ENCODE peak calls at places on chromosome 4, in four cellular contexts. Q is left ventricle myocardium inferior, C is heart right ventricle, S is PC-3. Z is an unnamed sample.
A peak's percentile ranks its signal among the peaks of the same experiment; 100 is the strongest.

GRCh38 chr4:38935391-38936073 is 67.9 kb downstream of the FAM114A1 start:
- DNase-seq in Q (no peak), C (no peak), S (no peak), Z (no peak)

GRCh38 chr4:115126487-115126886 is 13.1 kb upstream of the NDST4 start:
- DNase-seq in Q (no peak), C (no peak), S (no peak), Z (no peak)

GRCh38 chr4:80685219-80685618 is 345.3 kb upstream of the BMP3 start:
- DNase-seq in Q (no peak), C (no peak), S (no peak), Z (no peak)

GRCh38 chr4:47525154-47525819 is 40.2 kb downstream of the ATP10D start:
- DNase-seq in Q (no peak), C (no peak), S (peak; percentile 71), Z (no peak)

GRCh38 chr4:8737075-8737474 is 134.6 kb downstream of the HMX1 start:
- DNase-seq in Q (no peak), C (no peak), S (no peak), Z (no peak)

GRCh38 chr4:5051692-5052423 is 578 bp downstream of the STK32B start:
- DNase-seq in Q (no peak), C (peak; percentile 19), S (no peak), Z (no peak)

GRCh38 chr4:24470681-24471622 is 113.4 kb downstream of the DHX15 start:
- DNase-seq in Q (peak; percentile 52), C (peak; percentile 30), S (peak; percentile 7), Z (peak; percentile 67)

GRCh38 chr4:77636902-77637301 is 31.3 kb downstream of the CXCL13 start:
- DNase-seq in Q (no peak), C (no peak), S (peak; percentile 95), Z (no peak)

GRCh38 chr4:168585168-168586091 is 88.6 kb downstream of the PALLD start:
- DNase-seq in Q (peak; percentile 78), C (peak; percentile 70), S (peak; percentile 82), Z (peak; percentile 80)

GRCh38 chr4:70722199-70722791 is 531 bp downstream of the RUFY3 start:
- DNase-seq in Q (no peak), C (no peak), S (no peak), Z (peak; percentile 24)

GRCh38 chr4:88897180-88897579 is 159.8 kb downstream of the FAM13A start:
- DNase-seq in Q (no peak), C (no peak), S (peak; percentile 4), Z (no peak)

GRCh38 chr4:13492752-13493151 is 8.6 kb upstream of the RAB28 start:
- DNase-seq in Q (no peak), C (no peak), S (no peak), Z (no peak)

GRCh38 chr4:81743731-81744465 is 272.2 kb upstream of the RASGEF1B start:
- DNase-seq in Q (no peak), C (no peak), S (no peak), Z (no peak)

GRCh38 chr4:22597471-22597870 is 81.6 kb upstream of the ADGRA3 start:
- DNase-seq in Q (no peak), C (no peak), S (no peak), Z (no peak)

GRCh38 chr4:36111180-36111579 is 133.1 kb downstream of the ARAP2 start:
- DNase-seq in Q (no peak), C (no peak), S (no peak), Z (no peak)

GRCh38 chr4:75745192-75745591 is 20.8 kb downstream of the USO1 start:
- DNase-seq in Q (no peak), C (no peak), S (no peak), Z (no peak)

GRCh38 chr4:55553442-55553841 is 6.7 kb upstream of the CLOCK start:
- DNase-seq in Q (no peak), C (no peak), S (no peak), Z (no peak)

GRCh38 chr4:151331276-151332042 is 6.1 kb upstream of the SH3D19 start:
- DNase-seq in Q (no peak), C (no peak), S (peak; percentile 84), Z (no peak)

GRCh38 chr4:78308517-78308916 is 243.1 kb upstream of the ANXA3 start:
- DNase-seq in Q (no peak), C (no peak), S (no peak), Z (no peak)

GRCh38 chr4:149791836-149792235 is 23.8 kb downstream of the IQCM start:
- DNase-seq in Q (no peak), C (no peak), S (no peak), Z (no peak)

GRCh38 chr4:24770111-24770584 is 25.2 kb upstream of the SOD3 start:
- DNase-seq in Q (no peak), C (no peak), S (peak; percentile 76), Z (no peak)

GRCh38 chr4:120922390-120923200 is at the start of gene PRDM5:
- DNase-seq in Q (peak; percentile 62), C (peak; percentile 72), S (peak; percentile 21), Z (peak; percentile 75)

GRCh38 chr4:163448541-163449203 is 24.9 kb downstream of the TKTL2 start:
- DNase-seq in Q (no peak), C (no peak), S (peak; percentile 84), Z (no peak)

GRCh38 chr4:59380841-59381366 is 1819.2 kb upstream of the ADGRL3 start:
- DNase-seq in Q (no peak), C (no peak), S (peak; percentile 67), Z (no peak)

GRCh38 chr4:147689062-147689461 is 5.1 kb upstream of the PRMT9 start:
- DNase-seq in Q (no peak), C (no peak), S (no peak), Z (no peak)

GRCh38 chr4:16669036-16669435 is 229.4 kb downstream of the LDB2 start:
- DNase-seq in Q (no peak), C (no peak), S (no peak), Z (no peak)

GRCh38 chr4:108199881-108200280 is 31.1 kb upstream of the LEF1 start:
- DNase-seq in Q (no peak), C (no peak), S (no peak), Z (no peak)

GRCh38 chr4:144578681-144579080 is 67.3 kb upstream of the HHIP start:
- DNase-seq in Q (no peak), C (no peak), S (peak; percentile 22), Z (no peak)

GRCh38 chr4:86035688-86036087 is 324.2 kb downstream of the MAPK10 start:
- DNase-seq in Q (no peak), C (no peak), S (peak; percentile 72), Z (no peak)

GRCh38 chr4:86033171-86033570 is 326.7 kb downstream of the MAPK10 start:
- DNase-seq in Q (peak; percentile 36), C (peak; percentile 25), S (peak; percentile 64), Z (peak; percentile 43)

GRCh38 chr4:86032476-86033022 is 327.3 kb downstream of the MAPK10 start:
- DNase-seq in Q (no peak), C (no peak), S (peak; percentile 69), Z (peak; percentile 41)

GRCh38 chr4:86034616-86035015 is 325.2 kb downstream of the MAPK10 start:
- DNase-seq in Q (no peak), C (no peak), S (no peak), Z (no peak)

GRCh38 chr4:86031927-86032326 is 327.9 kb downstream of the MAPK10 start:
- DNase-seq in Q (no peak), C (no peak), S (no peak), Z (no peak)
- H3K4me1 ChIP-seq in Q (peaks cover 28% of the 10 kb centered on the region), C (peaks cover 21% of the 10 kb centered on the region), S (peaks cover 39% of the 10 kb centered on the region), Z (peaks cover 11% of the 10 kb centered on the region)

DNA sequence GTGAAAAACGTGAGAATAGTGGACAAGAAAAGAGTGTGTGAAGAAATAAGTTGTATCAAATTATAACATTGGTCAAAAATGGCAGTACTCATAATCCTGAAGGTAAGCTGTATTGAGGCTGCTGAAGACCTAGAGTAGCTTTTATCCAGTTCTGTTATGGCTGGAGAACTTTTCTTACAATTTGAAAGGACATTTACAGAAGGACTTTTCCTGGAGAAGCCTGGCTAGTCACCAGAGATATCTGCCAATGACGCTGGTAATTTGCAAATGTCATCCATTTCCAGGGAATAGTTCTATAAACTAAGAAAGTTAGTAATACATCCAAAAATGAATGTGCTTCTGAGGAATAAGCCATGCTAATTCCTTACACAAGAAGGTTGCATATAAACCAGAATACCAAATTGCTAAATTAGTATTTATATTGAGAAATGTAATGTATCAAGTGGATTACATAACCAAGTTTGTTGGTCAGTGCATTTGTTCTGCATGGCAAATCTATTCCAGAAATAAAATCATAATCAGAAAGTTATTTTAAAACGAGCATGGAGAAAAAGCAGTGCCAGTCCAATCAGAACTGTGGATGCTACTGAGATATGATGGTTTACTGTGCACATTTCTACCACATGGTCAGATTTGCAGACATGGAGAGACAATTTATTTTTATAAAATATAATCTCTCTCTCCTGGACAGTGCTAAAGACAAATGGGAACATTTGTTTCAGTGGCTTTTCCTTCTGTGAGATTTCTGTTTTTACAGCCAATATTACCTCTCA is 743.7 kb upstream of the HS3ST1 start:
- DNase-seq in Q (no peak), C (no peak), S (no peak), Z (no peak)
- H3K9me3 ChIP-seq in Q (no peaks in the 10 kb centered on the region), C (no peaks in the 10 kb centered on the region), S (no peaks in the 10 kb centered on the region), Z (no peaks in the 10 kb centered on the region)

DNA sequence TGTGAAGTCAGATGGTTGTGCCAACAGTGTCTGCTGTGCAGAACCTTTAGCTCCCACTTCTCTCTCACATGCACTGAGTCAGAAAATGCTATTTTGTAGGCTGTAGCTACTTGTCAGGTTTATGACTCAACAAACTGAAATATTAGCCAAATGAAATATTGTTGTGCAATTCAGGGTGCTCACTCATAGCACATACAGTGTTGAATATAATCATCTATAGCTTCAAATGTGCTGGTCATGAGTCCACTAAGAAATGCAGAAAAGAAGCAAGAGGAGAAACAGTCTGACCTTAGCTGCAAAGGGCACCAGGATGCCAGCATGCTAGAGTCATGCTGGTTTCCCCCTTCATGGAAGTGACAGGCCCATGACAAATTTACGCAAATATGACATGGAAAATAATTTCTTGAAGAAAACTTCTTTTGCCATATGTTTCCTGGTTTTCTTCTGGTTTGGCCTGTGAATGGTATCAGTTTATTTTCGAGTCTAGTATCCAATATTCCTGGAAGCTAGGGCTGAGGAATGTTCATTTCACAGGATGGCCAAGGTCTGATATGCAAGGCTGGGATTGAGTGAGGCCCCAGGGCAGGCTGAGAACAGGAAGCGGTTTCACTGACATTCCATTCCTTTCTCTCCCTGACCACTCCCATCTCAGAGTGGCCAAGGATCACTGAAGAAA is 10.3 kb upstream of the CXCL2 start:
- DNase-seq in Q (peak; percentile 29), C (no peak), S (peak; percentile 99), Z (peak; percentile 41)
- H3K4me1 ChIP-seq in Q (peaks cover 65% of the 10 kb centered on the region), C (peaks cover 49% of the 10 kb centered on the region), S (peaks cover 65% of the 10 kb centered on the region), Z (peaks cover 11% of the 10 kb centered on the region)

GRCh38 chr4:175833574-175834350 is 21.7 kb upstream of the GPM6A start:
- DNase-seq in Q (no peak), C (no peak), S (peak; percentile 5), Z (no peak)
- H3K9me3 ChIP-seq in Q (no peaks in the 10 kb centered on the region), C (peaks cover 7% of the 10 kb centered on the region), S (no peaks in the 10 kb centered on the region), Z (no peaks in the 10 kb centered on the region)

GRCh38 chr4:101126044-101126443 is 221.3 kb downstream of the PPP3CA start:
- DNase-seq in Q (no peak), C (no peak), S (no peak), Z (no peak)

GRCh38 chr4:101127176-101127790 is 220.0 kb downstream of the PPP3CA start:
- DNase-seq in Q (no peak), C (no peak), S (no peak), Z (no peak)

GRCh38 chr4:101123231-101123630 is 224.1 kb downstream of the PPP3CA start:
- DNase-seq in Q (no peak), C (no peak), S (peak; percentile 7), Z (no peak)

GRCh38 chr4:101122019-101122418 is 225.3 kb downstream of the PPP3CA start:
- DNase-seq in Q (no peak), C (no peak), S (no peak), Z (no peak)

GRCh38 chr4:101125045-101125713 is 222.1 kb downstream of the PPP3CA start:
- DNase-seq in Q (no peak), C (no peak), S (no peak), Z (no peak)
- H3K4me1 ChIP-seq in Q (peaks cover 31% of the 10 kb centered on the region), C (peaks cover 4% of the 10 kb centered on the region), S (peaks cover 10% of the 10 kb centered on the region), Z (peaks cover 20% of the 10 kb centered on the region)

GRCh38 chr4:161428180-161428965 is 735.4 kb downstream of the FSTL5 start:
- DNase-seq in Q (no peak), C (no peak), S (no peak), Z (no peak)
- H3K9me3 ChIP-seq in Q (peaks cover 15% of the 10 kb centered on the region), C (peaks cover 27% of the 10 kb centered on the region), S (no peaks in the 10 kb centered on the region), Z (peaks cover 4% of the 10 kb centered on the region)

Z was measured in psoas muscle.